ENCODE peak calls at places on chromosomes 13 and 19, in four cellular contexts. G is psoas muscle, S is hepatocyte, J is body of pancreas. I is an unnamed sample.
A peak's percentile ranks its signal among the peaks of the same experiment; 100 is the strongest.

GRCh38 chr19:19276386-19276785 is 3.3 kb upstream of the TM6SF2 start:
- DNase-seq in J (no peak), S (peak; percentile 64), G (no peak), I (no peak)

GRCh38 chr19:16327501-16327900 is 2.9 kb downstream of the KLF2 start:
- DNase-seq in G (no peak), S (no peak), J (no peak), I (no peak)

GRCh38 chr13:33612641-33613638 is 205.0 kb upstream of the RFC3 start:
- DNase-seq in S (no peak), G (no peak), J (no peak), I (no peak)

GRCh38 chr13:22594041-22594440 is 586.7 kb upstream of the SGCG start:
- DNase-seq in J (no peak), S (peak; percentile 6), G (no peak), I (no peak)

GRCh38 chr13:109874921-109875454 is 88.6 kb upstream of the IRS2 start:
- DNase-seq in S (peak; percentile 30), J (no peak), G (no peak), I (no peak)

GRCh38 chr19:44725251-44725650 is 23.3 kb upstream of the BCL3 start:
- DNase-seq in J (peak; percentile 90), S (peak; percentile 88), G (no peak), I (no peak)

GRCh38 chr13:63124863-63125262 is 1709.2 kb upstream of the PCDH20 start:
- DNase-seq in S (peak; percentile 17), J (no peak), G (no peak), I (no peak)

GRCh38 chr19:40348961-40349507 is 539 bp downstream of the PLD3 start:
- DNase-seq in J (peak; percentile 16), S (peak; percentile 38), G (no peak), I (peak; percentile 54)

GRCh38 chr13:44093607-44094583 is 214.2 kb downstream of the LACC1 start:
- DNase-seq in S (peak; percentile 64), G (no peak), J (no peak), I (no peak)

GRCh38 chr19:40567750-40568494 is 8.8 kb upstream of the SHKBP1 start:
- DNase-seq in G (no peak), J (no peak), S (no peak), I (no peak)

GRCh38 chr13:86653009-86653408 is 853.8 kb upstream of the SLITRK6 start:
- DNase-seq in S (no peak), J (no peak), G (no peak), I (no peak)

GRCh38 chr13:31885994-31886393 is 145.6 kb upstream of the FRY start:
- DNase-seq in G (no peak), J (no peak), S (no peak), I (no peak)

GRCh38 chr13:90461398-90461797 is 886.1 kb upstream of the MIR17HG start:
- DNase-seq in S (no peak), J (no peak), G (no peak), I (no peak)

GRCh38 chr13:99575376-99575775 is 74.1 kb downstream of the TM9SF2 start:
- DNase-seq in G (no peak), S (no peak), J (no peak), I (no peak)

GRCh38 chr19:582497-583197 is 7.0 kb upstream of the HCN2 start:
- DNase-seq in G (no peak), S (no peak), J (no peak), I (no peak)

GRCh38 chr13:21688056-21688455 is 17.2 kb downstream of the FGF9 start:
- DNase-seq in S (no peak), G (no peak), J (no peak), I (no peak)

GRCh38 chr19:6710273-6711077 is 10.0 kb downstream of the C3 start:
- DNase-seq in J (no peak), S (no peak), G (peak; percentile 48), I (no peak)

GRCh38 chr13:59776924-59777690 is 386.6 kb downstream of the DIAPH3 start:
- DNase-seq in G (no peak), J (no peak), S (no peak), I (no peak)

GRCh38 chr13:91468301-91468700 is 69.9 kb downstream of the GPC5 start:
- DNase-seq in J (no peak), G (no peak), S (no peak), I (no peak)

GRCh38 chr13:38008636-38009035 is 139.1 kb upstream of the TRPC4 start:
- DNase-seq in G (no peak), J (peak; percentile 12), S (peak; percentile 27), I (no peak)

GRCh38 chr13:50414640-50415039 is 399.4 kb downstream of the KCNRG start:
- DNase-seq in J (no peak), S (no peak), G (no peak), I (no peak)
- H3K27ac ChIP-seq in J (no peak overlapping the region), S (no peak overlapping the region), G (no peak overlapping the region), I (no peak overlapping the region)

GRCh38 chr19:49888478-49888901 is 8.2 kb downstream of the IL4I1 start:
- DNase-seq in S (no peak), G (no peak), J (no peak), I (no peak)

GRCh38 chr19:49889038-49889686 is 7.5 kb downstream of the IL4I1 start:
- DNase-seq in G (no peak), S (no peak), J (no peak), I (no peak)

GRCh38 chr19:49891393-49891792 is 5.3 kb downstream of the IL4I1 start:
- DNase-seq in J (no peak), S (no peak), G (no peak), I (no peak)

GRCh38 chr19:49890349-49891311 is 6.1 kb downstream of the IL4I1 start:
- DNase-seq in J (no peak), S (peak; percentile 58), G (no peak), I (no peak)

GRCh38 chr19:49889687-49890348 is 6.9 kb downstream of the IL4I1 start:
- DNase-seq in S (peak; percentile 78), G (peak; percentile 91), J (peak; percentile 76), I (no peak)
- H3K4me3 ChIP-seq in S (no peak overlapping the region), G (peak overlapping the region; percentile 53), J (no peak overlapping the region), I (no peak overlapping the region)

GRCh38 chr19:51722492-51722891 is 1.3 kb downstream of the HAS1 start:
- DNase-seq in G (no peak), S (no peak), J (no peak), I (no peak)

GRCh38 chr19:51729781-51730180 is 6.0 kb upstream of the HAS1 start:
- DNase-seq in G (no peak), S (no peak), J (no peak), I (no peak)

GRCh38 chr19:51727349-51727880 is 3.6 kb upstream of the HAS1 start:
- DNase-seq in J (no peak), S (no peak), G (no peak), I (no peak)

GRCh38 chr19:51724543-51724942 is 752 bp upstream of the HAS1 start:
- DNase-seq in S (no peak), G (peak; percentile 66), J (no peak), I (no peak)

DNA sequence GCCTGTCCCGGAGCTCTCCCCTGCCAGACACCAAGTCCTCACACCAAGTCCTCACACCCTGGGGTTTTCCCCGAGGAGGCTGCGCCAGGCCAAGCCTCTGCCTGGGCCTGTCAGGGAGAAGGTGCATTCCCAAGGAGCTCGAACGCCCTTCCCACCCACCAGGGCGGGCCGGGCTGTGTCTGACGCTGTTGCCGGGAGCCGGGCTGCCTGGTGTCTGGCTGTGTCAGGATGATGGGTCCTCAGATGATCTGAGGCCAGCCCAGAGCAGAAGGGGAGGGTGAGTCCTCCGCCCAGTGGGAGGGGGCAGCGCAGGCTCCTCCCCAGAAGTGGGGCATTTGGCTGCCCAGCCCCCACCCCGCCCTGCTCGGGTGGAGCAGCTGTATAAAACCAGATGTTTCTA is 2.3 kb upstream of the HAS1 start:
- DNase-seq in S (peak; percentile 73), J (no peak), G (peak; percentile 75), I (no peak)
- H3K4me1 ChIP-seq in S (no peaks in the 10 kb centered on the region), J (no peaks in the 10 kb centered on the region), G (no peaks in the 10 kb centered on the region), I (no peaks in the 10 kb centered on the region)

GRCh38 chr19:47306303-47306702 is 3.4 kb upstream of the C5AR1 start:
- DNase-seq in S (no peak), J (no peak), G (no peak), I (no peak)
- H3K27ac ChIP-seq in S (no peak overlapping the region), J (no peak overlapping the region), G (no peak overlapping the region), I (no peak overlapping the region)

GRCh38 chr19:9937001-9937411 is 691 bp upstream of the OLFM2 start:
- DNase-seq in S (no peak), G (no peak), J (no peak), I (no peak)

GRCh38 chr19:9932835-9933234 is 3.5 kb downstream of the OLFM2 start:
- DNase-seq in S (no peak), G (no peak), J (no peak), I (no peak)

GRCh38 chr19:9936151-9937000 is at the start of gene OLFM2:
- DNase-seq in J (peak; percentile 22), S (peak; percentile 76), G (no peak), I (no peak)

GRCh38 chr19:9935409-9936062 is 779 bp downstream of the OLFM2 start:
- DNase-seq in G (no peak), J (no peak), S (peak; percentile 23), I (no peak)

GRCh38 chr19:9934132-9934950 is 2.0 kb downstream of the OLFM2 start:
- DNase-seq in G (peak; percentile 82), S (peak; percentile 89), J (peak; percentile 74), I (peak; percentile 57)
- H3K4me3 ChIP-seq in G (no peak overlapping the region), S (no peak overlapping the region), J (no peak overlapping the region), I (no peak overlapping the region)

GRCh38 chr13:75371223-75371622 is 110.7 kb downstream of the TBC1D4 start:
- DNase-seq in G (no peak), J (no peak), S (no peak), I (no peak)

GRCh38 chr13:75372923-75373841 is 108.8 kb downstream of the TBC1D4 start:
- DNase-seq in G (no peak), J (no peak), S (no peak), I (no peak)

GRCh38 chr13:75369986-75370385 is 112.0 kb downstream of the TBC1D4 start:
- DNase-seq in S (no peak), J (no peak), G (no peak), I (no peak)

GRCh38 chr13:75373988-75374387 is 108.0 kb downstream of the TBC1D4 start:
- DNase-seq in G (peak; percentile 48), S (no peak), J (no peak), I (no peak)

DNA sequence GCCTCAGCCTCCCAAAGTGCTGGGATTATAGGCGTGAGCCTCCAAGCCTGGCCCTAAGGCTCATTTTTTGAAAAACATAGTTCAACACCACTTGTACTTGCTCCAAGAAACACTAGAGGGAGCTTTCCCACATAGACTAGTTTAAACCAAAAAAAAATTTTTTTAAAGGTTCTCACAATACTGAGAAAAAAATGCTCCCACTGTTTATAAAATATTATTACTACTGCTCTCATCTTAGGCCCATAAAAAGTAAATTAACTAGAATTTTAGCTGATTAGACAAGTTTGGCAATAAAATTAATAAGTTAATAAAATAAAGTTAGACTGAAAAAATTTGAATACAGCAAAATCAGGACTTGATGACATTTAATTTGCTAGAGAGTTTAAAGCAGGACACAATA is 109.5 kb downstream of the TBC1D4 start:
- DNase-seq in J (peak; percentile 43), S (peak; percentile 62), G (no peak), I (peak; percentile 53)
- H3K4me1 ChIP-seq in J (peaks cover 6% of the 10 kb centered on the region), S (peaks cover 9% of the 10 kb centered on the region), G (peaks cover 81% of the 10 kb centered on the region), I (peaks cover 11% of the 10 kb centered on the region)